ENCODE peak calls at places on chromosomes 16 and 17, in eight cellular contexts. O is upper lobe of left lung, U is foreskin fibroblast, V is cardiac fibroblast, L is left ventricle myocardium inferior, T is foreskin keratinocyte, F is heart left ventricle, Q is IMR-90. E is an unnamed sample.

GRCh38 chr16:72198641-72199250 is 26.8 kb upstream of the PMFBP1 start:
- DNase-seq in O (no peak), U (no peak), V (no peak), L (no peak), T (no peak), F (no peak), Q (no peak), E (no peak)

GRCh38 chr17:32805029-32805976 is 71.6 kb downstream of the MYO1D start:
- DNase-seq in O (no peak), U (no peak), V (no peak), L (no peak), T (no peak), F (no peak), Q (no peak), E (no peak)

GRCh38 chr17:78227455-78227916 is 3.9 kb upstream of the TMEM235 start:
- DNase-seq in O (no peak), U (no peak), V (no peak), L (no peak), T (no peak), F (no peak), Q (peak), E (no peak)

GRCh38 chr17:35901776-35902175 is 21.6 kb upstream of the CCL5 start:
- DNase-seq in O (no peak), U (no peak), V (peak), L (no peak), T (no peak), F (no peak), Q (no peak), E (no peak)

GRCh38 chr17:522912-523311 is 170.3 kb upstream of the RPH3AL start:
- DNase-seq in O (no peak), U (no peak), V (no peak), L (no peak), T (no peak), F (no peak), Q (no peak), E (no peak)

GRCh38 chr17:11997147-11997971 is at the start of gene ZNF18:
- DNase-seq in O (peak), U (peak), V (peak), L (peak), T (peak), F (peak), Q (peak), E (peak)

GRCh38 chr17:5948811-5949210 is 121.4 kb upstream of the WSCD1 start:
- DNase-seq in O (no peak), U (no peak), V (no peak), L (no peak), T (no peak), F (no peak), Q (no peak), E (no peak)

GRCh38 chr17:6843241-6843890 is 11.8 kb upstream of the TEKT1 start:
- DNase-seq in O (no peak), U (peak), V (peak), L (no peak), T (no peak), F (no peak), Q (peak), E (no peak)

GRCh38 chr17:74619077-74619673 is 4.4 kb downstream of the CD300E start:
- DNase-seq in O (no peak), U (peak), V (peak), L (peak), T (no peak), F (no peak), Q (no peak), E (no peak)

GRCh38 chr17:18261146-18261515 is 669 bp downstream of the MIEF2 start:
- DNase-seq in O (peak), U (peak), V (peak), L (peak), T (peak), F (peak), Q (peak), E (no peak)

GRCh38 chr17:73645050-73645871 is 1.0 kb upstream of the SDK2 start:
- DNase-seq in O (peak), U (peak), V (peak), L (peak), T (no peak), F (peak), Q (no peak), E (peak)

GRCh38 chr17:32261521-32261792 is 4.2 kb upstream of the RHBDL3 start:
- DNase-seq in O (no peak), U (no peak), V (no peak), L (no peak), T (no peak), F (no peak), Q (no peak), E (no peak)

GRCh38 chr16:1631931-1632637 is 19.9 kb downstream of the CRAMP1 start:
- DNase-seq in O (no peak), U (no peak), V (no peak), L (no peak), T (no peak), F (no peak), Q (no peak), E (no peak)

GRCh38 chr17:57355090-57355859 is 99.0 kb downstream of the MSI2 start:
- DNase-seq in O (no peak), U (no peak), V (peak), L (no peak), T (no peak), F (peak), Q (no peak), E (no peak)

GRCh38 chr16:81123092-81123852 is 27.1 kb upstream of the GCSH start:
- DNase-seq in O (no peak), U (no peak), V (no peak), L (no peak), T (no peak), F (no peak), Q (no peak), E (no peak)

GRCh38 chr17:2925011-2925410 is 128.8 kb downstream of the RAP1GAP2 start:
- DNase-seq in O (no peak), U (no peak), V (no peak), L (no peak), T (no peak), F (no peak), Q (peak), E (no peak)

GRCh38 chr16:2828521-2828840 is 1.6 kb upstream of the ZG16B start:
- DNase-seq in O (no peak), U (no peak), V (no peak), L (no peak), T (no peak), F (no peak), Q (no peak), E (no peak)

GRCh38 chr16:55169780-55170179 is 154.2 kb upstream of the IRX6 start:
- DNase-seq in O (no peak), U (no peak), V (no peak), L (no peak), T (no peak), F (no peak), Q (no peak), E (no peak)

GRCh38 chr16:81445143-81445922 is 725 bp downstream of the CMIP start:
- DNase-seq in O (peak), U (no peak), V (no peak), L (no peak), T (no peak), F (no peak), Q (peak), E (peak)

GRCh38 chr17:48678141-48678971 is 44.0 kb downstream of the PRAC1 start:
- DNase-seq in O (peak), U (peak), V (peak), L (peak), T (peak), F (peak), Q (peak), E (peak)

GRCh38 chr16:85600905-85601639 is 12.1 kb upstream of the GSE1 start:
- DNase-seq in O (no peak), U (no peak), V (no peak), L (no peak), T (no peak), F (no peak), Q (no peak), E (no peak)

GRCh38 chr17:65684631-65685030 is 123.2 kb upstream of the AXIN2 start:
- DNase-seq in O (no peak), U (peak), V (peak), L (no peak), T (no peak), F (no peak), Q (peak), E (no peak)

GRCh38 chr17:41464682-41465081 is 2.5 kb downstream of the KRT32 start:
- DNase-seq in O (no peak), U (peak), V (peak), L (peak), T (peak), F (peak), Q (peak), E (no peak)

GRCh38 chr17:74260525-74260850 is 13.5 kb upstream of the DNAI2 start:
- DNase-seq in O (no peak), U (no peak), V (no peak), L (no peak), T (no peak), F (no peak), Q (no peak), E (no peak)

GRCh38 chr17:80833952-80834895 is 157.4 kb upstream of the CHMP6 start:
- DNase-seq in O (peak), U (peak), V (peak), L (peak), T (no peak), F (peak), Q (peak), E (no peak)

GRCh38 chr17:15508466-15508865 is 41.0 kb upstream of the CDRT4 start:
- DNase-seq in O (no peak), U (no peak), V (no peak), L (no peak), T (no peak), F (no peak), Q (no peak), E (no peak)

GRCh38 chr16:21275529-21275928 is 2.6 kb downstream of the CRYM start:
- DNase-seq in O (no peak), U (no peak), V (no peak), L (no peak), T (no peak), F (no peak), Q (no peak), E (no peak)

GRCh38 chr17:78252111-78252634 is 20.7 kb downstream of the TMEM235 start:
- DNase-seq in O (peak), U (no peak), V (no peak), L (no peak), T (no peak), F (no peak), Q (no peak), E (no peak)

GRCh38 chr17:49574283-49574892 is 1.3 kb upstream of the NXPH3 start:
- DNase-seq in O (peak), U (no peak), V (no peak), L (no peak), T (no peak), F (no peak), Q (no peak), E (no peak)

GRCh38 chr16:89687092-89687940 is 827 bp downstream of the CDK10 start:
- DNase-seq in O (no peak), U (peak), V (peak), L (no peak), T (peak), F (no peak), Q (peak), E (no peak)

GRCh38 chr16:24936151-24936550 is 79.0 kb downstream of the ARHGAP17 start:
- DNase-seq in O (no peak), U (no peak), V (no peak), L (no peak), T (no peak), F (no peak), Q (peak), E (no peak)

GRCh38 chr17:3524024-3524423 is 33.6 kb downstream of the TRPV3 start:
- DNase-seq in O (no peak), U (no peak), V (no peak), L (no peak), T (no peak), F (no peak), Q (no peak), E (no peak)

GRCh38 chr17:77002103-77003045 is 134.2 kb downstream of the MGAT5B start:
- DNase-seq in O (no peak), U (peak), V (peak), L (no peak), T (peak), F (no peak), Q (peak), E (no peak)

GRCh38 chr17:30113213-30113612 is 3.4 kb upstream of the NSRP1 start:
- DNase-seq in O (no peak), U (no peak), V (no peak), L (no peak), T (no peak), F (no peak), Q (no peak), E (no peak)

GRCh38 chr17:13281626-13282025 is 263.8 kb upstream of the ELAC2 start:
- DNase-seq in O (no peak), U (no peak), V (no peak), L (no peak), T (no peak), F (no peak), Q (no peak), E (no peak)

GRCh38 chr16:57093845-57094564 is 1.6 kb downstream of the CPNE2 start:
- DNase-seq in O (no peak), U (no peak), V (no peak), L (no peak), T (no peak), F (no peak), Q (no peak), E (no peak)
- TF ChIP-seq CTCF in O (no peak), U (no peak), V (no peak), L (no peak), T (no peak), F (no peak), Q (no peak), E (no peak)

GRCh38 chr16:52526429-52526828 is 20.5 kb downstream of the TOX3 start:
- DNase-seq in O (no peak), U (no peak), V (no peak), L (no peak), T (no peak), F (no peak), Q (no peak), E (no peak)

GRCh38 chr16:52526830-52527229 is 20.1 kb downstream of the TOX3 start:
- DNase-seq in O (no peak), U (no peak), V (no peak), L (no peak), T (no peak), F (no peak), Q (no peak), E (no peak)

GRCh38 chr16:52532384-52532783 is 14.6 kb downstream of the TOX3 start:
- DNase-seq in O (no peak), U (no peak), V (no peak), L (no peak), T (no peak), F (no peak), Q (no peak), E (no peak)

GRCh38 chr16:52529226-52529625 is 17.7 kb downstream of the TOX3 start:
- DNase-seq in O (no peak), U (no peak), V (no peak), L (no peak), T (no peak), F (no peak), Q (no peak), E (no peak)

GRCh38 chr16:52528393-52529080 is 18.4 kb downstream of the TOX3 start:
- DNase-seq in O (no peak), U (no peak), V (no peak), L (no peak), T (no peak), F (no peak), Q (no peak), E (no peak)
- TF ChIP-seq CTCF in O (peak), U (no peak), V (no peak), L (no peak), T (no peak), F (no peak), Q (no peak), E (peak)

DNA sequence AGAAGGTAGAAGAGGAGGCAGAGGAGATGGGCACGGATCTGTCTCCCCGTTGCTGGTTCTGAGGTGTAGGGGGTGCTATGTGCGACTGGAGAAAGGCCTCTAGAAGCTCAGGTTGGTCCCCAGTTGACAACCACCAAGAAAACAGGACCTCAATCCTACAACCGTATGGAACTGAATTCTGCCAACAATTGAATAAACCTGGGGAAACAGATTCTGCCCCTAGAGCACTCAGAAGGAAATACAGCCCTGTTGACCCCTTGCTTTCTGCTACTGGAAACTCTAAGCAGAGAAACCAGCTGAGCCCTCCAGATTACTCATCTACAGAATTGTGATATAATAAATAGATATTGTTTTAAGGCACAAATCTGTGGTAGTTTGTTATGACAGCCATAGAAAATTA is 313.0 kb upstream of the GOT2 start:
- DNase-seq in O (no peak), U (no peak), V (no peak), L (no peak), T (no peak), F (no peak), Q (no peak), E (no peak)
- TF ChIP-seq CTCF in O (no peak), U (no peak), V (no peak), L (no peak), T (no peak), F (no peak), Q (no peak), E (peak)

GRCh38 chr17:34424814-34425490 is 61.9 kb upstream of the CCL1 start:
- DNase-seq in O (peak), U (no peak), V (no peak), L (no peak), T (no peak), F (no peak), Q (no peak), E (no peak)

GRCh38 chr17:34416116-34416515 is 53.1 kb upstream of the CCL1 start:
- DNase-seq in O (no peak), U (no peak), V (no peak), L (no peak), T (no peak), F (no peak), Q (no peak), E (no peak)

GRCh38 chr17:34423978-34424813 is 61.2 kb upstream of the CCL1 start:
- DNase-seq in O (peak), U (no peak), V (no peak), L (no peak), T (no peak), F (no peak), Q (no peak), E (no peak)

GRCh38 chr17:34420900-34421299 is 57.9 kb upstream of the CCL1 start:
- DNase-seq in O (no peak), U (no peak), V (no peak), L (no peak), T (no peak), F (no peak), Q (no peak), E (no peak)

DNA sequence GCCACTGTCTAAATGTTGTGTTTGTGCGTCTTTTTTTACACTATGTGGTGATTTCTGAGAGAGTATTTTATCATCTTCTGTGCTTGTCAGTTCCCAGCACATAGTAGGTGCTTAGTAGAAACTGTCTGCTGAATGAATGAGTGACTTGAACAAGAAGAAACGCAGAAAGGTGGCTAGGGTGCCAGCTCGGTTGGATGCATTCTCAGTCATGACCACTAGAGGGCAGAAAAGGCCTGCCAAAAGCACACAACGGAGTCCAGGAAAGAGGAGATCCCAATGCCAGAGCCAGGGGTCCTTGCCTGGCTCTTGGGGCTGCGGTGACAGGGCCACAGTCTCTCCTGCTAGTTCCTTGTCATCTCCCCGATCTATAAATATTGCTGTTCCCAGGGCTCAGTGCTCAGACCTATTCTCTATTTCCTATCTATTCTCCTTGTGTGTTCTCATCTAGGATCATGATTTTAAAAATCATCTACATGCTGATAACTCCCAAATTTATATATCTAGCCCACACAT is 57.3 kb upstream of the CCL1 start:
- DNase-seq in O (no peak), U (peak), V (peak), L (peak), T (no peak), F (peak), Q (peak), E (peak)
- TF ChIP-seq CTCF in O (peak), U (peak), V (peak), L (peak), T (peak), F (peak), Q (peak), E (peak)